ENCODE peak calls at places on chromosomes 4 and X, in ten cellular contexts. K is ovary, B is transverse colon, E is stomach, Q is HepG2, X is upper lobe of left lung, H is A549, Y is K562, P is GM12878, Z is tibial nerve. A is an unnamed sample.

GRCh38 chrX:87391742-87392141 is 125.9 kb upstream of the KLHL4 start:
- DNase-seq in Q (no peak), K (no peak), Z (no peak), E (no peak), Y (no peak), H (no peak), B (no peak), P (no peak), X (no peak), A (no peak)

GRCh38 chr4:142324572-142324971 is 521.5 kb downstream of the INPP4B start:
- DNase-seq in E (no peak), Y (no peak), Z (no peak), H (no peak), P (peak), K (no peak), B (no peak), Q (no peak), X (no peak), A (no peak)

GRCh38 chrX:112735147-112735546 is 55.4 kb upstream of the LHFPL1 start:
- DNase-seq in P (no peak), E (no peak), K (no peak), H (no peak), Y (no peak), Q (no peak), X (no peak), Z (no peak), B (no peak), A (no peak)

GRCh38 chrX:16457239-16457638 is 192.7 kb upstream of the S100G start:
- DNase-seq in Q (no peak), Z (no peak), H (no peak), E (no peak), X (no peak), Y (no peak), P (no peak), K (no peak), B (no peak), A (no peak)

GRCh38 chr4:55103224-55103623 is 22.2 kb downstream of the KDR start:
- DNase-seq in Z (no peak), K (no peak), E (no peak), Y (no peak), P (no peak), H (no peak), B (no peak), Q (no peak), X (no peak), A (no peak)

GRCh38 chr4:110869862-110870577 is 247.1 kb upstream of the PITX2 start:
- DNase-seq in Z (no peak), E (no peak), H (peak), X (no peak), K (no peak), Q (no peak), P (peak), B (no peak), Y (no peak), A (no peak)

GRCh38 chr4:87525636-87526035 is 3.5 kb downstream of the SPARCL1 start:
- DNase-seq in Z (no peak), B (no peak), H (no peak), K (no peak), Q (no peak), X (no peak), Y (no peak), P (no peak), E (no peak), A (no peak)

GRCh38 chr4:83852085-83852451 is 316.2 kb downstream of the GPAT3 start:
- DNase-seq in B (no peak), H (peak), Q (peak), E (no peak), Z (no peak), X (no peak), K (no peak), P (no peak), Y (no peak), A (no peak)

GRCh38 chr4:25457053-25457715 is 80.1 kb downstream of the ANAPC4 start:
- DNase-seq in K (no peak), Z (no peak), Q (no peak), P (no peak), H (no peak), Y (no peak), E (no peak), B (no peak), X (no peak), A (no peak)

GRCh38 chr4:64388252-64388651 is 21.0 kb downstream of the TECRL start:
- DNase-seq in Z (no peak), B (no peak), P (no peak), E (no peak), X (no peak), Q (no peak), K (no peak), Y (no peak), H (no peak), A (no peak)

GRCh38 chr4:91758487-91758886 is 545.3 kb upstream of the GRID2 start:
- DNase-seq in X (no peak), K (no peak), Z (no peak), B (no peak), Y (no peak), E (no peak), P (no peak), H (no peak), Q (no peak), A (no peak)

GRCh38 chrX:54934058-54934457 is 13.4 kb downstream of the TRO start:
- DNase-seq in E (no peak), H (no peak), Y (no peak), B (no peak), X (no peak), Q (no peak), Z (no peak), P (no peak), K (no peak), A (no peak)

GRCh38 chr4:41216294-41217019 is 2.1 kb upstream of the APBB2 start:
- DNase-seq in B (peak), Q (peak), E (peak), X (peak), Y (peak), P (peak), K (peak), H (peak), Z (peak), A (peak)

GRCh38 chr4:898123-898522 is 34.0 kb downstream of the GAK start:
- DNase-seq in Y (no peak), Z (no peak), E (no peak), H (no peak), X (no peak), P (no peak), K (no peak), Q (no peak), B (no peak), A (no peak)

GRCh38 chr4:147825451-147826287 is 93.8 kb downstream of the ARHGAP10 start:
- DNase-seq in B (peak), Q (no peak), X (no peak), E (peak), Y (peak), Z (no peak), K (no peak), P (no peak), H (no peak), A (no peak)

GRCh38 chr4:54392459-54392858 is 163.4 kb downstream of the PDGFRA start:
- DNase-seq in X (no peak), P (no peak), E (no peak), B (no peak), Y (no peak), K (no peak), Z (no peak), Q (no peak), H (no peak), A (no peak)

GRCh38 chr4:89293299-89293698 is 14.3 kb downstream of the GPRIN3 start:
- DNase-seq in B (no peak), X (no peak), Q (no peak), P (no peak), K (no peak), E (no peak), Z (no peak), H (no peak), Y (no peak), A (no peak)

GRCh38 chr4:157806176-157806575 is 366.6 kb downstream of the GASK1B start:
- DNase-seq in H (no peak), K (no peak), X (no peak), E (no peak), Z (no peak), Q (no peak), P (no peak), B (no peak), Y (no peak), A (no peak)

GRCh38 chr4:2934077-2934812 is 29.0 kb downstream of the NOP14 start:
- DNase-seq in H (peak), B (peak), Y (peak), Q (no peak), Z (peak), P (no peak), E (peak), K (peak), X (peak), A (peak)

GRCh38 chr4:4585012-4585670 is 43.3 kb upstream of the STX18 start:
- DNase-seq in Q (no peak), Z (no peak), P (no peak), B (no peak), E (no peak), H (no peak), X (no peak), K (no peak), Y (no peak), A (no peak)

GRCh38 chrX:98398542-98398941 is 1514.8 kb downstream of the RPA4 start:
- DNase-seq in Z (no peak), B (no peak), K (no peak), Y (no peak), X (no peak), Q (no peak), E (no peak), P (no peak), H (no peak), A (no peak)

GRCh38 chr4:80532674-80533333 is 197.3 kb downstream of the CFAP299 start:
- DNase-seq in P (no peak), X (no peak), Z (no peak), E (no peak), B (no peak), K (no peak), Q (no peak), Y (no peak), H (no peak), A (no peak)

GRCh38 chr4:172892300-172892699 is 276.3 kb upstream of the GALNT7 start:
- DNase-seq in K (no peak), Y (peak), Z (no peak), Q (no peak), X (no peak), E (no peak), B (no peak), P (no peak), H (peak), A (no peak)

GRCh38 chrX:143027262-143027661 is 1.5 kb downstream of the SPANXN4 start:
- DNase-seq in Q (no peak), P (no peak), Y (no peak), B (no peak), K (no peak), H (no peak), Z (no peak), X (no peak), E (no peak), A (no peak)

GRCh38 chr4:81366786-81367185 is 104.9 kb downstream of the RASGEF1B start:
- DNase-seq in E (no peak), Y (no peak), B (no peak), Q (no peak), K (no peak), H (no peak), X (no peak), P (no peak), Z (no peak), A (no peak)

GRCh38 chr4:108171541-108172230 is 3.0 kb upstream of the LEF1 start:
- DNase-seq in Q (no peak), B (no peak), Z (no peak), H (no peak), P (no peak), E (no peak), Y (no peak), K (no peak), X (no peak), A (no peak)

GRCh38 chrX:120304241-120304640 is 7.0 kb downstream of the TMEM255A start:
- DNase-seq in P (no peak), B (no peak), K (no peak), Z (no peak), Y (no peak), H (no peak), X (no peak), Q (no peak), E (no peak), A (no peak)

GRCh38 chrX:1244164-1245076 is 24.2 kb upstream of the CSF2RA start:
- DNase-seq in H (peak), Z (no peak), Y (peak), X (no peak), B (no peak), E (no peak), K (no peak), Q (no peak), P (no peak), A (no peak)

GRCh38 chr4:7160951-7161440 is 31.3 kb upstream of the SORCS2 start:
- DNase-seq in K (peak), P (no peak), Y (no peak), B (no peak), H (no peak), Q (peak), Z (no peak), E (no peak), X (no peak), A (no peak)

GRCh38 chr4:184689681-184690080 is 40.1 kb downstream of the PRIMPOL start:
- DNase-seq in H (no peak), Q (no peak), Z (no peak), X (no peak), Y (no peak), K (no peak), B (no peak), P (no peak), E (no peak), A (no peak)

GRCh38 chr4:140725556-140725955 is 30.6 kb downstream of the TBC1D9 start:
- DNase-seq in H (no peak), B (no peak), E (no peak), Q (no peak), Y (no peak), Z (no peak), X (no peak), K (no peak), P (no peak), A (no peak)

GRCh38 chr4:40626183-40626990 is 3.3 kb downstream of the RBM47 start:
- DNase-seq in K (peak), B (no peak), E (no peak), Y (no peak), Z (no peak), X (no peak), H (no peak), P (no peak), Q (no peak), A (no peak)

GRCh38 chrX:8783100-8784098 is 17.8 kb downstream of the FAM9A start:
- DNase-seq in X (peak), K (no peak), B (no peak), Y (peak), Q (peak), H (peak), P (no peak), E (no peak), Z (peak), A (no peak)

GRCh38 chr4:579543-580175 is 3.6 kb upstream of the TMEM271 start:
- DNase-seq in P (no peak), Z (no peak), K (no peak), Y (no peak), X (no peak), E (no peak), H (no peak), B (no peak), Q (no peak), A (no peak)

GRCh38 chr4:184801781-184802180 is 24.0 kb downstream of the ACSL1 start:
- DNase-seq in P (no peak), B (no peak), H (no peak), E (no peak), Q (no peak), Y (no peak), K (no peak), Z (no peak), X (peak), A (no peak)

GRCh38 chr4:94802091-94802490 is 44.3 kb downstream of the BMPR1B start:
- DNase-seq in K (no peak), X (no peak), Z (peak), H (no peak), Q (no peak), E (no peak), Y (no peak), P (no peak), B (no peak), A (no peak)

DNA sequence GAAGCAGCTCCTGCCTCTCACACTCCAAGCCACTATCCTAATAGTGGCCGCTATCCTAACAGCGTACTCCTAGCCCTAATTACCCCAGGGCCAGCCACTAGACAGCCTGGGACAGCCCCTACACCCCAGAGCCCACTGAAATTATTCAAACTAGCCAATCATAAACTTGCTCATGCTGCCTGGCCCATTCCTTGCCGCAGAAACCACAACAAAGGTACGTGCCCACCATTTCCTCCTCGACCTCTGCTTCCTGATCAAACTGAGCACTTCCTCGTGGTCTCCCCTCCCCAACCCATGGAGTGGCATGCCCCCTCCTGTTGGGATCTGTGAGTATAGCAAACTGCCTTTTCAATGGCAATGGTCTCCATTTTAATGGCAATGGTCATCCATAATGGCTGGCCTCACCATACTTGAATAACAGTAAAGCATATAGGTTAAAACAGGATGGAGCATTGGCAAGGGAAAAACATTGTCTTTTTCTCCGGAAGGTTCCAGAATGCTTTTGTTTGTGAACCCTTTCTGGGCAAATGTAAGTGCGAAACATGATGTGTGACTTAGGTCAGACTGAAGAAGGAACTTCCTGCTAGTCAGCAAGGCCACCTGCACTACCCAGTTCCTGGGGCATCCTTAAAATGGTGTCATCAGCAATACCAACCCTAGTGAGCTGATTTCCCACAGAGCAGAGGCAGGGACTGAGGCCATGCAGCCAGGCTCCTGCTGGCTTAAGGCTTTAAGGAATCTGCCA is 107.1 kb upstream of the ATP6AP2 start:
- DNase-seq in Q (no peak), Y (no peak), H (no peak), E (no peak), X (no peak), P (no peak), B (no peak), Z (no peak), K (no peak), A (no peak)
- H3K27ac ChIP-seq in Q (no peak), Y (no peak), H (peak), E (no peak), X (no peak), P (no peak), B (no peak), Z (no peak), K (no peak), A (no peak)

GRCh38 chrX:153537526-153538295 is 20.3 kb downstream of the ATP2B3 start:
- DNase-seq in K (peak), H (no peak), Y (no peak), Z (no peak), P (no peak), X (no peak), Q (no peak), B (no peak), E (no peak), A (no peak)
- TF ChIP-seq EP300 in K (no peak), H (no peak), Y (no peak), Z (no peak), P (no peak), X (no peak), Q (no peak), B (no peak), E (no peak), A (no peak)

GRCh38 chrX:12997898-12998687 is 23.2 kb downstream of the TMSB4X start:
- DNase-seq in X (no peak), B (no peak), H (no peak), Q (no peak), K (no peak), E (peak), P (no peak), Z (no peak), Y (no peak), A (no peak)

GRCh38 chrX:13000311-13000811 is 25.5 kb downstream of the TMSB4X start:
- DNase-seq in P (peak), B (no peak), H (no peak), K (no peak), Q (no peak), E (no peak), X (peak), Z (no peak), Y (no peak), A (no peak)

GRCh38 chrX:12996934-12997435 is 22.1 kb downstream of the TMSB4X start:
- DNase-seq in B (no peak), K (no peak), Y (no peak), Q (no peak), E (no peak), Z (no peak), H (no peak), X (no peak), P (no peak), A (no peak)

GRCh38 chrX:13001097-13001496 is 26.2 kb downstream of the TMSB4X start:
- DNase-seq in P (no peak), X (no peak), Q (no peak), H (no peak), Y (no peak), Z (no peak), B (no peak), E (no peak), K (no peak), A (no peak)

GRCh38 chrX:12999422-12999821 is 24.5 kb downstream of the TMSB4X start:
- DNase-seq in H (no peak), X (no peak), P (no peak), Z (no peak), B (no peak), Q (no peak), K (no peak), E (no peak), Y (no peak), A (no peak)
- H3K27ac ChIP-seq in H (peak), X (peak), P (peak), Z (peak), B (peak), Q (no peak), K (no peak), E (peak), Y (no peak), A (no peak)

DNA sequence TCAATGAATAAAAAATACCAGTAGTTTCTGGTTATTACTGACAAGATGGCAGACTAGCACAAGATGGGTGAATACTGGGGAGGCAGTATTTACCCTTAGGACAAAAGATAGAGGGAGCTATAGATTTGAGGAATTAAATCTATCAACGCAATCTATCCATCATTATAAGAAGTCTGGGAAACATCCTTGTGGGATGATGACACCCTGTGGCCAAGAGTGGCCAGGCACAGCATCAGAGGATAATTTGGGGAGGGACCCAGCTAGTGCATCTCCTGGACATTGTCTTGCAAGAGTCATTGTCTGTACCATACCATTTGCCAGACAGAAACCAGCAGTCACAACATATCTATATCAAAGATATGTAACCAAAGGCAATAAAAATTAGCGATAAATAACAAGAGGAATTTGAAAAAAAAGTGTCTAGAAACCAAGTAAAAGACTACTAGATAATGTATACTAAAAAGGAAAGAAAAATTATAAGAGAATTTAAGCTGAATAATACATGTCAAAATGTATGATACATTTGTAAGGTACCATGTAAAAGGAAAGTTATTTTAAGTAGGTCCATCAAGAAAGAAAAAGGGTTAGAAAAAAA is 22.9 kb downstream of the KCTD8 start:
- DNase-seq in B (no peak), Q (no peak), K (no peak), E (no peak), Z (no peak), Y (no peak), P (no peak), X (no peak), H (peak), A (no peak)
- TF ChIP-seq EP300 in B (no peak), Q (no peak), K (no peak), E (no peak), Z (no peak), Y (no peak), P (no peak), X (no peak), H (no peak), A (no peak)